ENCODE peak calls at places on chromosomes 11 and 22, in four cellular contexts. A, H, I and Y are unnamed samples.

GRCh38 chr22:44195189-44195871 is 14.6 kb downstream of the PARVG start:
- DNase-seq in A (no peak), H (no peak), I (no peak), Y (no peak)

GRCh38 chr22:25626146-25626992 is 61.9 kb downstream of the GRK3 start:
- DNase-seq in A (no peak), H (no peak), I (no peak), Y (no peak)

GRCh38 chr11:19241260-19242183 is 777 bp upstream of the E2F8 start:
- DNase-seq in A (no peak), H (peak; percentile 36), I (no peak), Y (peak; percentile 64)

GRCh38 chr11:92384807-92385206 is 160.2 kb downstream of the FAT3 start:
- DNase-seq in H (no peak), A (no peak), I (no peak), Y (no peak)

GRCh38 chr11:7511405-7511804 is 2.4 kb upstream of the PPFIBP2 start:
- DNase-seq in I (no peak), A (peak; percentile 87), H (peak; percentile 56), Y (peak; percentile 81)

GRCh38 chr11:76623171-76623883 is 47.2 kb downstream of the LRRC32 start:
- DNase-seq in I (no peak), H (no peak), A (no peak), Y (no peak)

GRCh38 chr22:48821346-48822186 is 1006.1 kb downstream of the BRD1 start:
- DNase-seq in I (no peak), H (no peak), A (no peak), Y (peak; percentile 29)

GRCh38 chr22:48592066-48592345 is 1235.7 kb downstream of the BRD1 start:
- DNase-seq in I (no peak), H (no peak), A (no peak), Y (no peak)

GRCh38 chr11:2166091-2166851 is 5.3 kb upstream of the INS start:
- DNase-seq in A (no peak), H (no peak), I (peak; percentile 21), Y (no peak)

GRCh38 chr11:47552086-47552580 is 799 bp downstream of the CELF1 start:
- DNase-seq in I (no peak), H (peak; percentile 34), A (peak; percentile 19), Y (peak; percentile 62)

GRCh38 chr22:41636467-41636866 is 15.4 kb downstream of the XRCC6 start:
- DNase-seq in I (no peak), H (peak; percentile 53), A (no peak), Y (peak; percentile 20)

GRCh38 chr11:119144825-119145476 is 3.9 kb upstream of the ABCG4 start:
- DNase-seq in H (peak; percentile 56), A (peak; percentile 69), I (no peak), Y (peak; percentile 58)

GRCh38 chr11:10858505-10859360 is 880 bp upstream of the ZBED5 start:
- DNase-seq in I (peak; percentile 39), H (peak; percentile 65), A (peak; percentile 69), Y (peak; percentile 70)

GRCh38 chr11:126282742-126283591 is at the start of gene TIRAP:
- DNase-seq in A (peak; percentile 75), I (peak; percentile 48), H (peak; percentile 78), Y (peak; percentile 86)

GRCh38 chr22:29315286-29316195 is at the start of gene RASL10A:
- DNase-seq in H (no peak), A (no peak), I (no peak), Y (peak; percentile 48)

GRCh38 chr22:20114506-20115475 is 1.1 kb upstream of the RANBP1 start:
- DNase-seq in H (peak; percentile 13), A (no peak), I (no peak), Y (peak; percentile 27)

GRCh38 chr11:72589802-72590761 is 84.1 kb downstream of the PDE2A start:
- DNase-seq in I (peak; percentile 27), A (peak; percentile 66), H (peak; percentile 34), Y (peak; percentile 44)

GRCh38 chr11:101487775-101488174 is 96.0 kb downstream of the TRPC6 start:
- DNase-seq in A (no peak), H (no peak), I (no peak), Y (no peak)

GRCh38 chr11:62879554-62879953 is 1.1 kb upstream of the SLC3A2 start:
- DNase-seq in A (peak; percentile 57), H (peak; percentile 27), I (no peak), Y (no peak)

GRCh38 chr11:77205467-77206263 is 77.6 kb downstream of the MYO7A start:
- DNase-seq in H (no peak), I (no peak), A (no peak), Y (no peak)

GRCh38 chr11:123060265-123061000 is 1.5 kb downstream of the HSPA8 start:
- DNase-seq in H (no peak), A (no peak), I (no peak), Y (no peak)

GRCh38 chr22:46574993-46575914 is 37.8 kb upstream of the CELSR1 start:
- DNase-seq in A (peak; percentile 90), H (peak; percentile 16), I (no peak), Y (peak; percentile 81)

GRCh38 chr22:46058591-46059519 is 81.9 kb upstream of the WNT7B start:
- DNase-seq in I (no peak), H (no peak), A (peak; percentile 22), Y (peak; percentile 45)

GRCh38 chr11:86519064-86519911 is 144.6 kb downstream of the CCDC81 start:
- DNase-seq in I (no peak), A (no peak), H (no peak), Y (no peak)

GRCh38 chr11:123771664-123772063 is 17.3 kb upstream of the OR6X1 start:
- DNase-seq in I (no peak), A (no peak), H (no peak), Y (no peak)

DNA sequence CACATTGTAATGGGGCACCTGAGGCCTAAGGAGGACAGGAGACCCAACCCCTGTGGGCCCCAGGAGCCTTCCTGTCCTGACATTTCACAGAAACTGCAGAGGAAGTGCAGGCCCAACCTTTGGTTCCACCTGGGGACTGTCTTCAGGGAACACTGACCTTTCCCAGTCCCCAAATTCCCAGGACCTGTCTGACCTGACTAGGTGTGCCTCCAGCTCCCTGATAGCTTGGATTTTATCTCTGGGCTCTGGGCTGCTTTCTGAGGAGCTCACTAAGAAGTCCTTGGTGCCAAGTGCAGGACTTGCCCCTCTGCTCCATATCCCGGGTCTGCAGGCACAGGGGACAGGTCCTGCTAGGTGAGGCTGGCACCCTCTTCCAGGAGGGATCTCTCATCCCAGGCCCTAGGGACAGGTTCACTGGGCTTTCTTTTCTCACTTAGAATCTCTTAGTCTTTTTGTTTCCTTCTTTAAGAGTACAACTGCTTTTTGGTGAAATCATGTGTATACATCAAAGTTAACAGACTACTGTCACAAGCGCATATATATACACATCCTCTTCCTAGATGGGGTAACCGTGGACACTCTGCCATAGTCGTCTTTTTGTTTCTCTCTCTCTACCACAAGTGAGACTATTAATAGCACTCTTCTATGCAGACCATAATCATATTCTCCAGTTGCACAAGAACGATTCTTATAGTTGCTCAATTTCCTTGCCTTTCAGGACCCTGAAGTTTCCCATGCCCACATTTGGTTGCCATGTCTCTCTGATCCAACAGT is 72.0 kb upstream of the IGLL5 start:
- DNase-seq in A (no peak), H (no peak), I (no peak), Y (no peak)
- H3K4me1 ChIP-seq in A (no peaks in the 10 kb centered on the region), H (no peaks in the 10 kb centered on the region), I (peaks cover 70% of the 10 kb centered on the region), Y (no peaks in the 10 kb centered on the region)

DNA sequence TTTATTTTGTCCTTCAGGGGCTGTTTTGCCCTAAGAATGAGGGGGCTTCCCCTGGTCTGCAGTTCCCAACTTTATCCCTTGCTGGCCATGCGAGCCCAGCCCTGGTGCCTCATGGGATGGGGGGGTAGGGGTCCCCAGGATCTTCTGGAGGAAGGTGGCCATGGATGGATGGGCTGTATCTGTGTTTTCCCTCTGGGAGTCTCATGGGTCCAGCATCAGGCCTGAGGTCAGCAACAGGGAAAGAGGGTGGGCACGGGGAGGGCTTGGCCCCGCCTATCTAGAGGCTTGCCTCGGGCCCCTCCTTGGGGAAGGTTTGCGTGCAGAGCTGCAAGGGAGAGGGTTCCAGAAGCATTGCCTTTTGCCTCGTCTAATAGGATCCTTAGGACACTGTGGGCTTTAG is 10.8 kb upstream of the ADORA2A start:
- DNase-seq in A (no peak), H (no peak), I (no peak), Y (no peak)
- H3K36me3 ChIP-seq in A (peaks cover 7% of the 10 kb centered on the region), H (no peaks in the 10 kb centered on the region), I (peaks cover 7% of the 10 kb centered on the region), Y (peaks cover 20% of the 10 kb centered on the region)

GRCh38 chr11:59266491-59266890 is 53.8 kb upstream of the MPEG1 start:
- DNase-seq in A (no peak), I (no peak), H (no peak), Y (no peak)

GRCh38 chr11:59267196-59267595 is 54.5 kb upstream of the MPEG1 start:
- DNase-seq in A (no peak), I (no peak), H (no peak), Y (no peak)

GRCh38 chr11:59264736-59265135 is 52.0 kb upstream of the MPEG1 start:
- DNase-seq in H (no peak), I (no peak), A (no peak), Y (no peak)

GRCh38 chr11:59267738-59268475 is 55.2 kb upstream of the MPEG1 start:
- DNase-seq in A (no peak), H (no peak), I (no peak), Y (no peak)

GRCh38 chr11:59265735-59266134 is 53.0 kb upstream of the MPEG1 start:
- DNase-seq in H (no peak), I (no peak), A (no peak), Y (no peak)
- H3K4me1 ChIP-seq in H (no peaks in the 10 kb centered on the region), I (no peaks in the 10 kb centered on the region), A (no peaks in the 10 kb centered on the region), Y (no peaks in the 10 kb centered on the region)

GRCh38 chr11:67248653-67249052 is 17.6 kb upstream of the GRK2 start:
- DNase-seq in H (peak; percentile 77), A (no peak), I (no peak), Y (peak; percentile 93)

GRCh38 chr11:67252831-67253239 is 13.4 kb upstream of the GRK2 start:
- DNase-seq in H (no peak), I (no peak), A (no peak), Y (no peak)

GRCh38 chr11:67247946-67248550 is 18.2 kb upstream of the GRK2 start:
- DNase-seq in A (no peak), H (no peak), I (no peak), Y (no peak)

GRCh38 chr11:67251841-67252240 is 14.4 kb upstream of the GRK2 start:
- DNase-seq in H (no peak), I (no peak), A (no peak), Y (no peak)

DNA sequence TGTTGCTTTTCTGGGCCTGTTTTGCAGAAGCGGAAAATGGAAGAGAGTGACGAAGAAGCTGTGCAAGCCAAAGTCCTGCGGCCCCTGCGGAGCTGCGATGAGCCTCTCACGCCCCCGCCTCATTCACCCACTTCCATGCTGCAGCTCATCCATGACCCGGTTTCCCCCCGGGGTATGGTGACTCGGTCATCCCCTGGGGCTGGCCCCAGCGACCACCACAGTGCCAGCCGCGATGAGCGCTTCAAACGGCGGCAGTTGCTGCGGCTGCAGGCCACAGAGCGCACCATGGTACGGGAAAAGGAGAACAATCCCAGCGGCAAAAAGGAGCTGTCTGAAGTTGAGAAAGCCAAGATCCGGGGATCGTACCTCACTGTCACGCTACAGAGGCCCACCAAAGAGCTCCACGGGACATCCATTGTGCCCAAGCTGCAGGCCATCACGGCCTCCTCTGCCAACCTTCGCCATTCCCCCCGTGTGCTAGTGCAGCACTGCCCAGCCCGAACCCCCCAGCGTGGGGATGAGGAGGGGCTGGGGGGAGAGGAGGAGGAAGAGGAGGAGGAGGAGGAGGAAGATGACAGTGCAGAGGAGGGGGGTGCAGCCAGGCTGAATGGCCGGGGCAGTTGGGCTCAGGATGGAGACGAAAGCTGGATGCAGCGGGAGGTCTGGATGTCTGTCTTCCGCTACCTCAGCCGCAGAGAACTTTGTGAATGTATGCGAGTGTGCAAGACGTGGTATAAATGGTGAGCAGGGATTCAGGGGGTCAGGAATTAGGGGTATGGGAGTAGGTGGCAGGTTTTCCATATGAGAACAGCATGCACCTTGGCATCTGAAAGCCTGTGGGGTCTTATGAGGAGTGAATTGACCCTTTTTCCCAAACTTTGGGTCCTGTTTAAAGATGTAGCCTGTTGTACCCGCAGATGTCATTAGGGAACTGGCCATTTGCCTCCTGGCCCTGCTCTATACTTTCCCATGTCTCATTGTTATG is 15.9 kb upstream of the GRK2 start:
- DNase-seq in A (no peak), I (no peak), H (no peak), Y (no peak)
- H3K36me3 ChIP-seq in A (peaks cover 71% of the 10 kb centered on the region), I (peaks cover 92% of the 10 kb centered on the region), H (peaks cover 34% of the 10 kb centered on the region), Y (peaks cover 98% of the 10 kb centered on the region)